ENCODE peak calls at places on chromosomes 6 and 20, in four cellular contexts. O, A, F and J are unnamed samples.

GRCh38 chr6:167337231-167337630 is 12.3 kb downstream of the TTLL2 start:
- DNase-seq in O (no peak), A (no peak), F (no peak), J (no peak)

GRCh38 chr20:21609221-21609620 is 95.4 kb upstream of the NKX2-2 start:
- DNase-seq in O (peak; percentile 91), A (no peak), F (peak; percentile 7), J (peak; percentile 25)

GRCh38 chr6:156396791-156397418 is 380.3 kb upstream of the ARID1B start:
- DNase-seq in O (no peak), A (no peak), F (no peak), J (no peak)

GRCh38 chr6:54391577-54391976 is 83.3 kb downstream of the TINAG start:
- DNase-seq in O (no peak), A (no peak), F (no peak), J (no peak)

GRCh38 chr20:45157977-45158376 is 16.7 kb upstream of the PI3 start:
- DNase-seq in O (peak; percentile 98), A (no peak), F (peak; percentile 63), J (peak; percentile 63)

GRCh38 chr6:52352239-52353008 is 9.5 kb upstream of the PAQR8 start:
- DNase-seq in O (peak; percentile 79), A (peak; percentile 79), F (peak; percentile 98), J (peak; percentile 99)

GRCh38 chr6:138864343-138864890 is 68.5 kb downstream of the ECT2L start:
- DNase-seq in O (no peak), A (no peak), F (no peak), J (no peak)

GRCh38 chr6:53928641-53929339 is 134.0 kb downstream of the LRRC1 start:
- DNase-seq in O (no peak), A (no peak), F (no peak), J (peak; percentile 52)

GRCh38 chr6:28648035-28648877 is 122.6 kb downstream of the GPX5 start:
- DNase-seq in O (peak; percentile 80), A (peak; percentile 38), F (peak; percentile 75), J (peak; percentile 85)

GRCh38 chr6:73285674-73286283 is 22.8 kb upstream of the KHDC1 start:
- DNase-seq in O (peak; percentile 20), A (peak; percentile 12), F (peak; percentile 55), J (peak; percentile 50)

GRCh38 chr20:19552144-19552895 is 205.7 kb upstream of the RIN2 start:
- DNase-seq in O (no peak), A (peak; percentile 23), F (no peak), J (no peak)

GRCh38 chr20:24493181-24493580 is 23.8 kb downstream of the SYNDIG1 start:
- DNase-seq in O (no peak), A (no peak), F (no peak), J (no peak)

GRCh38 chr6:117573006-117573680 is 29.2 kb downstream of the GOPC start:
- DNase-seq in O (no peak), A (no peak), F (no peak), J (no peak)

GRCh38 chr6:112595201-112595600 is 248.1 kb downstream of the RFPL4B start:
- DNase-seq in O (no peak), A (no peak), F (no peak), J (no peak)

GRCh38 chr20:23227274-23227673 is 123.3 kb upstream of the NXT1 start:
- DNase-seq in O (no peak), A (no peak), F (no peak), J (no peak)

GRCh38 chr6:162032620-162033019 is 694.9 kb downstream of the PRKN start:
- DNase-seq in O (peak; percentile 66), A (no peak), F (no peak), J (no peak)